ENCODE peak calls at places on chromosomes 12 and 14, in four cellular contexts. N is astrocyte of the cerebellum, L is NCI-H1092, M is EH. J is an unnamed sample.

GRCh38 chr12:98516184-98516873 is 939 bp downstream of the TMPO start:
- DNase-seq in N (peak; percentile 73), L (peak; percentile 81), M (peak; percentile 89), J (peak; percentile 68)

GRCh38 chr12:57864382-57864781 is 17.9 kb upstream of the CTDSP2 start:
- DNase-seq in L (no peak), M (peak; percentile 66), N (no peak), J (no peak)

GRCh38 chr12:12870454-12870853 is 20.9 kb upstream of the GPRC5A start:
- DNase-seq in M (peak; percentile 100), N (peak; percentile 48), L (no peak), J (no peak)

GRCh38 chr12:124744659-124745467 is 118.8 kb downstream of the SCARB1 start:
- DNase-seq in N (no peak), L (no peak), M (no peak), J (no peak)

GRCh38 chr12:111029305-111029704 is 108.9 kb upstream of the MYL2 start:
- DNase-seq in M (no peak), L (no peak), N (no peak), J (no peak)

GRCh38 chr14:77630111-77630510 is 13.7 kb upstream of the SPTLC2 start:
- DNase-seq in N (no peak), L (no peak), M (no peak), J (no peak)

GRCh38 chr14:58752782-58753181 is 115.0 kb downstream of the DACT1 start:
- DNase-seq in L (no peak), N (no peak), M (no peak), J (peak; percentile 76)

GRCh38 chr14:22296722-22297121 is 292.3 kb downstream of the DAD1 start:
- DNase-seq in L (no peak), N (peak; percentile 87), M (peak; percentile 67), J (no peak)

GRCh38 chr12:51036165-51036765 is 10.1 kb upstream of the SLC11A2 start:
- DNase-seq in M (no peak), N (no peak), L (no peak), J (no peak)

GRCh38 chr12:24544368-24544767 is 404.5 kb downstream of the BCAT1 start:
- DNase-seq in M (peak; percentile 13), L (no peak), N (no peak), J (no peak)

GRCh38 chr14:67618617-67619063 is 1.1 kb upstream of the ARG2 start:
- DNase-seq in N (peak; percentile 74), L (peak; percentile 35), M (peak; percentile 82), J (no peak)